ENCODE peak calls at places on chromosomes 7 and 10, in ten cellular contexts. U is colonic mucosa, P is neuronal stem cell, L is fibroblast of lung, K is IMR-90, M is K562, S is mesendoderm, E is keratinocyte, N is PC-3, V is NT2/D1. W is an unnamed sample. For H3K27me3, the result is how much of the 10 kb centered on the place peaks cover.

GRCh38 chr10:35135861-35136260 is 9.2 kb downstream of the CREM start:
- DNase-seq in V (no peak), K (peak), M (no peak), U (no peak), L (peak), P (no peak), N (no peak), S (no peak), E (no peak), W (no peak)

GRCh38 chr7:454356-455109 is 65.1 kb downstream of the PDGFA start:
- DNase-seq in E (no peak), P (no peak), K (no peak), S (no peak), N (no peak), U (no peak), M (no peak), V (no peak), L (no peak), W (no peak)

GRCh38 chr7:158431941-158432347 is 155.7 kb downstream of the PTPRN2 start:
- DNase-seq in P (no peak), U (peak), L (peak), K (peak), S (peak), N (peak), M (peak), V (no peak), E (no peak), W (peak)

GRCh38 chr10:90920986-90921643 is at the start of gene ANKRD1:
- DNase-seq in U (no peak), V (peak), E (peak), P (peak), M (peak), K (peak), N (peak), L (peak), S (peak), W (peak)

GRCh38 chr10:6055929-6056328 is 6.2 kb downstream of the IL2RA start:
- DNase-seq in K (no peak), M (no peak), N (no peak), V (no peak), P (no peak), U (no peak), E (no peak), L (no peak), S (no peak), W (no peak)

GRCh38 chr7:139799586-139799985 is 21.8 kb upstream of the HIPK2 start:
- DNase-seq in N (peak), L (peak), U (no peak), S (no peak), P (no peak), M (no peak), V (no peak), E (no peak), K (no peak), W (peak)

GRCh38 chr7:17939670-17940301 is 508 bp downstream of the SNX13 start:
- DNase-seq in S (no peak), N (peak), U (peak), L (peak), P (peak), E (no peak), V (no peak), M (peak), K (peak), W (peak)

GRCh38 chr10:6986927-6987326 is 406.9 kb upstream of the PRKCQ start:
- DNase-seq in S (no peak), K (no peak), V (no peak), P (no peak), E (no peak), U (no peak), M (no peak), N (no peak), L (no peak), W (no peak)

GRCh38 chr10:105647354-105647753 is 1006.3 kb downstream of the SORCS3 start:
- DNase-seq in L (no peak), N (no peak), V (no peak), M (no peak), K (no peak), U (peak), E (no peak), S (no peak), P (no peak), W (no peak)

GRCh38 chr10:73762915-73763314 is 18.7 kb downstream of the SEC24C start:
- DNase-seq in M (no peak), S (no peak), P (no peak), V (no peak), E (peak), K (peak), N (peak), U (no peak), L (peak), W (no peak)

DNA sequence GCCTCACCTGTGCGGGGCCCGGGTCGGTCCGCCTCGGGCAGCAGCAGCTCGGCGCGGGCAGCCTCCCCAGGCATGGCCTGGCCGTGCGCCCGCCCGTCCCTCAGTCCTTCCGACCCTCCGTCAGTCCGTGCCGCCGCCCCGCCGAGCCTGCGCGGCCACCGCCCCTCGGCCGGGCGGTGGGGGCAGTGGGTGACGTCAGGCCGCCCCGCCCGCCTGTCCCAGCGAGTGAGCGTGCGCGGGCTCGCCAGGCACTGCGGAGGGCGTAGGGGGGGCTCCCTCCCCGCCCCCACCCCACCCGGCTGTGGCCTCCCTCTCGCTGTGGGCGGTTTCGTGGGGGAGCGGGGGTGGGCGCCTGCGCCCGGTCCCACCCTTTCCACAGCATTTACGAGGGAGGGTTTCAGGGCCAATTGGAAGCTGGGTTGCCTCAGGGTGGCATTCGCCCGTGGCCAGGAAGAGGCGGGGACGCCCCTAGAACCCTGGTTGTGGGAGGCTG is at the start of gene NACAD:
- DNase-seq in U (no peak), V (no peak), S (peak), E (no peak), M (peak), P (no peak), N (no peak), L (peak), K (peak), W (peak)
- H3K4me3 ChIP-seq in U (peak), V (peak), S (peak), E (peak), M (peak), P (peak), N (no peak), L (peak), K (peak), W (peak)

GRCh38 chr7:2876031-2876862 is 32.1 kb upstream of the GNA12 start:
- DNase-seq in U (no peak), M (no peak), L (peak), N (peak), V (no peak), P (no peak), E (peak), S (peak), K (peak), W (peak)

GRCh38 chr7:2872296-2872874 is 28.3 kb upstream of the GNA12 start:
- DNase-seq in E (no peak), L (no peak), V (no peak), K (no peak), P (no peak), U (no peak), S (no peak), M (no peak), N (no peak), W (no peak)

GRCh38 chr7:2870471-2870941 is 26.4 kb upstream of the GNA12 start:
- DNase-seq in N (peak), V (no peak), P (no peak), S (peak), M (peak), E (peak), K (peak), U (peak), L (peak), W (no peak)

GRCh38 chr7:2873146-2873545 is 29.0 kb upstream of the GNA12 start:
- DNase-seq in L (no peak), K (no peak), V (no peak), M (peak), S (no peak), N (peak), E (no peak), U (no peak), P (no peak), W (no peak)

DNA sequence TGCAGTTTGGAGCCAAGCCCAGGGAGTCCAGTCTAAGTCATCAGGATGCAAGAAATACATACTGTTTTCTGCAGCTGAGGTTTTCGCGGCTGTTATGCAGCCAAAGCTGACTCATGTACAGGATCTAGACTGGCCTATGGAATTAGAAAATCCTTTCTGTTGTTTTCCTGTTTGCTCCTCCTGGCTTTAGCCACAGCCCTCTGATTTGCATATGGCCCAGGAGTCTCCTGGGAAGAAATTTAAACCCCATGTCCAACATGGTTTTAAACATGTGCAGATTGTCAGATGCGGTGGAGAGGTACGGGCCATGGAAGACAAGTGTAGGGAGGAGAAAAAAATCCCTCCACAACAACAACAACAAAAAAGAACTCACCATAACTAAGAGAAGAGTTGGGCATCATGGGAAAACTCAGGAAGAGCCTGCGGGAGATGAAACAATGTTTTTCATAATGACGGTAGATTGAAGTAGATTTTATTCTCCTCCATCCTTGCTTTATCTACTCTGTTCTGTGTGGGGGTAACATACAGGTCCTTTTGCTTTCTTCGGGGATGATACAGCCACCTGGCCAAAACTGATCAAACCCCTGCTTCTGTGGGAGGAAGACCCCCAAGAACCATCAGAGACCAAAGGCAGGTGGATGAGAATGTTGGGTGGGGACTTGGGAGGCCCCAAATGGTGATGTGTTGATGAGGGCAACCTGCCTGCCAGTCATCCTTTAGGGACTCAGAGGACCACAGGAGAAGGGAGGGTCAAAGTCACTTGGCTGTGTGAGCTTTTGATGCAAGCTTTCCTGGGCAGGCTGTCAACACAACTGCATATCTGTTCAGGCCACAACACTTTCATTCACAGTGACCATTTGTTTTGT is 29.8 kb upstream of the GNA12 start:
- DNase-seq in K (peak), L (peak), N (peak), S (peak), M (peak), U (no peak), P (no peak), V (no peak), E (peak), W (peak)
- H3K9ac ChIP-seq in K (peak), L (peak), N (peak), S (no peak), M (no peak), U (no peak), P (no peak), V (no peak), E (peak), W (no peak)

DNA sequence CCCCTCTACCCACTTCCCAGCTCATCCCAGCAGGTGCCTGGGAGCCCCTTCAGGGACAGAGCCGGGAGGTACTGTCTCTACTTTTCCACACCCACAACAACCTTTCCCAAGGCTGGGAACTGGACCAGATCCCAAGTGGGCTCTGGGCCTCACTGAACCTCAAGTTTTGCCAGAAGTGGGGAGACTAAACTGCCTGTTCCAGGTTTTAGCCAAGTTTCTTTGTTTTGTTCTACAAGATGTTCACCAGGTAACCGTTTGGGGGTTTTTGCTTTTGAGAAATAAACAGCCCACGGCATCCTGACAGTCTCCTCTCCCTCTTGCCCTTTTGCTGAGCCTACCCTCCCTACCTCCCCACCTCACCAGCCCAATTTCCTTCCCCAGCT is 10.6 kb upstream of the EMX2 start:
- DNase-seq in P (no peak), K (no peak), U (no peak), E (no peak), M (no peak), S (no peak), L (no peak), V (no peak), N (no peak), W (no peak)
- H3K27me3 ChIP-seq in P (under half), K (half or more), U (half or more), E (under half), M (half or more), S (half or more), L (half or more), V (half or more), N (half or more), W (under half)

GRCh38 chr7:42236266-42237161 is 495 bp downstream of the GLI3 start:
- DNase-seq in U (peak), K (peak), P (no peak), E (no peak), M (no peak), V (no peak), S (peak), L (peak), N (peak), W (peak)
- H3K4me3 ChIP-seq in U (peak), K (peak), P (peak), E (peak), M (no peak), V (peak), S (peak), L (peak), N (peak), W (peak)

GRCh38 chr10:17607060-17607459 is 10.1 kb downstream of the HACD1 start:
- DNase-seq in U (no peak), N (no peak), E (no peak), P (no peak), K (no peak), S (no peak), L (no peak), M (no peak), V (no peak), W (no peak)

GRCh38 chr10:17606547-17607040 is 10.6 kb downstream of the HACD1 start:
- DNase-seq in V (no peak), N (no peak), E (no peak), S (no peak), U (no peak), L (no peak), P (no peak), K (no peak), M (no peak), W (no peak)

GRCh38 chr10:17605936-17606335 is 11.2 kb downstream of the HACD1 start:
- DNase-seq in M (no peak), S (no peak), N (no peak), K (no peak), E (no peak), L (no peak), V (no peak), U (no peak), P (no peak), W (no peak)

GRCh38 chr10:17607603-17608332 is 9.4 kb downstream of the HACD1 start:
- DNase-seq in L (peak), U (no peak), M (peak), V (no peak), S (peak), K (peak), P (peak), E (no peak), N (peak), W (peak)

GRCh38 chr10:17609523-17610079 is 7.6 kb downstream of the HACD1 start:
- DNase-seq in P (no peak), V (no peak), S (no peak), U (no peak), K (no peak), L (no peak), E (no peak), M (no peak), N (no peak), W (no peak)
- H3K9ac ChIP-seq in P (no peak), V (no peak), S (no peak), U (no peak), K (no peak), L (no peak), E (no peak), M (no peak), N (no peak), W (no peak)

DNA sequence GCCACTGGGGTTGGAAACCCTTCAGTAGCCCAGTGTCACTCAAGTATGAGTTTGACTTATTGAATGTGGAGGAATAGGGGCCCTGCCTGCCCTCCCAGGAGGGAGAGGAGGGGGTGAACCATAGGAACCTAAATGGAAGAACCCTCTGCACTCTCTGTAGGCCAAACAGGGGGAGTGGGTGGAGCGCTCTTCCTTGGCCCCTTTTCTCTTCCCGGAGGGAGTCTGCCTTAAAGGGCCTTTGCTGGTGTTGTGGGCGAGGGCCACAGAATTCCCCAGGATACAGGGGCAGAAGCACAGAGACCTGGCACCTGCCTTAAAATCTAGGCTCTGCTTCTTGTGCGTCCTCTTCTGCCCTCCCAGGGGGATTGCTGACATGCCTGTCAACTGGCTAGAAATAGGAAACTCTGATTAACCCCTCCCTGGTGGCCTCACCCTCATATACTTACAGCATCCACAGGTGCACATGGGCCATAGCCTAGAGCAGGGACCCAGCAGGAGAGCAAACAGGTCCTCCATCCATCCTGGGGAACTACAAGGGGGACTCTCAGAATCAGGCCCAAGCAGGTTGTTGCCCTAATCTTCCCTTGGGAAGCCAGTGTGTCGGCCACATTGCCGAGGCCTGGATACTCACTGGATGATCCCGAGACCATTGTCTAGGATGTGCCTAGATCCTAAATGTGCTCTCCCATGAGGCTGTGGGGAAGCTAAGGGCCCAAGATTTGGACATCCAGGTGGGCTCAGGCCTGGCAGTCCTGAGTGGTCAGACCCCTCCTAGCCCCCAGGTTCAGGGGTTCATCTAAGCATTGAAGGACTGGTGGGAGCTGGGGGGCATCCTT is 3.4 kb downstream of the TRIM8 start:
- DNase-seq in K (no peak), P (no peak), S (no peak), U (no peak), V (no peak), N (no peak), M (no peak), L (no peak), E (no peak), W (no peak)
- H3K27me3 ChIP-seq in K (under half), P (under half), S (under half), U (under half), V (under half), N (under half), M (under half), L (under half), E (under half), W (under half)

GRCh38 chr7:44881066-44881600 is 4.2 kb downstream of the PURB start:
- DNase-seq in M (no peak), L (no peak), N (no peak), E (no peak), V (no peak), P (no peak), S (no peak), K (no peak), U (no peak), W (no peak)
- H3K4me3 ChIP-seq in M (peak), L (peak), N (peak), E (peak), V (no peak), P (no peak), S (no peak), K (peak), U (no peak), W (peak)

W was measured in adipocyte.